ENCODE peak calls at places on chromosome 21, in five cellular contexts. E is NB4, K is stomach, Q is WTC11, X is RPMI8226. H is an unnamed sample.

GRCh38 chr21:39317134-39318090 is 4.0 kb upstream of the BRWD1 start:
- DNase-seq in K (no peak), E (peak), X (peak), Q (no peak), H (no peak)

GRCh38 chr21:46423546-46424061 is 35.1 kb upstream of the DIP2A start:
- DNase-seq in X (no peak), Q (no peak), K (no peak), E (peak), H (no peak)

GRCh38 chr21:44916965-44917364 is 3.7 kb downstream of the ITGB2 start:
- DNase-seq in Q (no peak), E (no peak), K (no peak), X (peak), H (no peak)

GRCh38 chr21:41847066-41847804 is 31.9 kb downstream of the PRDM15 start:
- DNase-seq in Q (peak), K (no peak), X (peak), E (no peak), H (no peak)

GRCh38 chr21:31416465-31416864 is 72.4 kb upstream of the TIAM1 start:
- DNase-seq in K (peak), X (no peak), E (no peak), Q (no peak), H (no peak)

GRCh38 chr21:15061747-15062146 is 3.1 kb downstream of the NRIP1 start:
- DNase-seq in X (no peak), E (no peak), K (no peak), Q (no peak), H (no peak)

GRCh38 chr21:46006547-46007497 is 25.3 kb downstream of the COL6A1 start:
- DNase-seq in K (peak), X (no peak), Q (peak), E (no peak), H (no peak)

GRCh38 chr21:14942801-14943490 is 121.9 kb downstream of the NRIP1 start:
- DNase-seq in K (no peak), E (no peak), X (no peak), Q (no peak), H (no peak)

GRCh38 chr21:37575536-37576083 is 209.0 kb downstream of the DYRK1A start:
- DNase-seq in K (no peak), X (no peak), Q (no peak), E (no peak), H (no peak)

GRCh38 chr21:30102881-30103280 is 63.7 kb downstream of the CLDN17 start:
- DNase-seq in E (peak), Q (no peak), X (no peak), K (no peak), H (no peak)

GRCh38 chr21:44616591-44616926 is 4.7 kb downstream of the KRTAP10-8 start:
- DNase-seq in K (no peak), E (no peak), X (peak), Q (no peak), H (no peak)

GRCh38 chr21:42443876-42444744 is 40.4 kb downstream of the UBASH3A start:
- DNase-seq in E (no peak), X (no peak), K (no peak), Q (no peak), H (no peak)

GRCh38 chr21:27036736-27037301 is 69.9 kb upstream of the ADAMTS5 start:
- DNase-seq in X (no peak), E (no peak), K (no peak), Q (no peak), H (no peak)

GRCh38 chr21:29323189-29323588 is 24.5 kb downstream of the BACH1 start:
- DNase-seq in Q (no peak), X (no peak), K (no peak), E (no peak), H (no peak)

GRCh38 chr21:43956019-43956666 is 56.0 kb upstream of the TRAPPC10 start:
- DNase-seq in X (no peak), K (no peak), Q (no peak), E (no peak), H (no peak)

GRCh38 chr21:43001316-43001715 is 27.0 kb downstream of the PKNOX1 start:
- DNase-seq in K (no peak), E (no peak), Q (no peak), X (no peak), H (no peak)

GRCh38 chr21:17613242-17613676 is 558 bp upstream of the BTG3 start:
- DNase-seq in K (peak), X (peak), E (no peak), Q (no peak), H (no peak)

GRCh38 chr21:31414601-31415000 is 70.5 kb upstream of the TIAM1 start:
- DNase-seq in Q (no peak), K (no peak), X (no peak), E (no peak), H (no peak)

GRCh38 chr21:42474043-42474831 is 21.8 kb downstream of the RSPH1 start:
- DNase-seq in K (peak), X (no peak), E (no peak), Q (peak), H (no peak)

GRCh38 chr21:23887709-23888303 is 1719.5 kb downstream of the MRPL39 start:
- DNase-seq in E (peak), Q (no peak), K (no peak), X (peak), H (no peak)

H was measured in GM12864.